ENCODE peak calls at places on chromosomes 13 and 19, in seven cellular contexts. One of them, this sample, is unnamed. For H3K27me3, the result is how much of the 10 kb centered on the place peaks cover.

GRCh38 chr19:35557539-35558399 is 5.7 kb downstream of the ATP4A start:
- DNase-seq in endothelial cell of umbilical vein: peak
- DNase-seq in ascending aorta: no peak
- DNase-seq in stomach: peak
- DNase-seq in H1: peak
- DNase-seq in lung: peak
- DNase-seq in esophagus squamous epithelium: no peak
- DNase-seq in this sample: peak

GRCh38 chr13:110008816-110009215 is 222.4 kb upstream of the IRS2 start:
- DNase-seq in esophagus squamous epithelium: no peak
- DNase-seq in endothelial cell of umbilical vein: no peak
- DNase-seq in ascending aorta: no peak
- DNase-seq in lung: no peak
- DNase-seq in stomach: no peak
- DNase-seq in H1: no peak
- DNase-seq in this sample: no peak

GRCh38 chr19:15251010-15251748 is 18.9 kb upstream of the EPHX3 start:
- DNase-seq in lung: no peak
- DNase-seq in ascending aorta: peak
- DNase-seq in esophagus squamous epithelium: no peak
- DNase-seq in H1: no peak
- DNase-seq in stomach: no peak
- DNase-seq in endothelial cell of umbilical vein: peak
- DNase-seq in this sample: no peak

GRCh38 chr13:36282818-36283432 is 14.7 kb downstream of the CCDC169 start:
- DNase-seq in H1: no peak
- DNase-seq in lung: no peak
- DNase-seq in ascending aorta: no peak
- DNase-seq in endothelial cell of umbilical vein: peak
- DNase-seq in stomach: no peak
- DNase-seq in esophagus squamous epithelium: no peak
- DNase-seq in this sample: peak

GRCh38 chr13:111283991-111284390 is 36.5 kb upstream of the TEX29 start:
- DNase-seq in esophagus squamous epithelium: no peak
- DNase-seq in ascending aorta: peak
- DNase-seq in endothelial cell of umbilical vein: no peak
- DNase-seq in stomach: no peak
- DNase-seq in H1: no peak
- DNase-seq in lung: peak
- DNase-seq in this sample: no peak

GRCh38 chr13:64551755-64552154 is 2678.4 kb downstream of the PCDH9 start:
- DNase-seq in esophagus squamous epithelium: no peak
- DNase-seq in stomach: no peak
- DNase-seq in endothelial cell of umbilical vein: no peak
- DNase-seq in lung: no peak
- DNase-seq in ascending aorta: no peak
- DNase-seq in H1: no peak
- DNase-seq in this sample: peak

GRCh38 chr13:40666058-40666904 is at the start of gene FOXO1:
- DNase-seq in ascending aorta: peak
- DNase-seq in esophagus squamous epithelium: peak
- DNase-seq in endothelial cell of umbilical vein: peak
- DNase-seq in stomach: peak
- DNase-seq in H1: peak
- DNase-seq in lung: peak
- DNase-seq in this sample: peak

GRCh38 chr19:38383184-38383583 is 4.7 kb downstream of the GGN start:
- DNase-seq in ascending aorta: no peak
- DNase-seq in H1: no peak
- DNase-seq in lung: no peak
- DNase-seq in esophagus squamous epithelium: no peak
- DNase-seq in stomach: no peak
- DNase-seq in endothelial cell of umbilical vein: no peak
- DNase-seq in this sample: no peak

GRCh38 chr19:41175825-41176734 is 16.9 kb upstream of the CYP2S1 start:
- DNase-seq in endothelial cell of umbilical vein: no peak
- DNase-seq in H1: peak
- DNase-seq in esophagus squamous epithelium: no peak
- DNase-seq in stomach: peak
- DNase-seq in lung: peak
- DNase-seq in ascending aorta: no peak
- DNase-seq in this sample: peak

GRCh38 chr13:113624235-113624587 is 33.8 kb downstream of the ATP4B start:
- DNase-seq in endothelial cell of umbilical vein: no peak
- DNase-seq in ascending aorta: no peak
- DNase-seq in stomach: no peak
- DNase-seq in esophagus squamous epithelium: no peak
- DNase-seq in H1: no peak
- DNase-seq in lung: no peak
- DNase-seq in this sample: no peak

GRCh38 chr13:29934531-29935308 is 84.3 kb upstream of the UBL3 start:
- DNase-seq in ascending aorta: no peak
- DNase-seq in endothelial cell of umbilical vein: no peak
- DNase-seq in stomach: no peak
- DNase-seq in H1: no peak
- DNase-seq in lung: no peak
- DNase-seq in esophagus squamous epithelium: no peak
- DNase-seq in this sample: no peak

GRCh38 chr13:28983661-28984060 is 163.5 kb downstream of the MTUS2 start:
- DNase-seq in H1: no peak
- DNase-seq in esophagus squamous epithelium: no peak
- DNase-seq in stomach: peak
- DNase-seq in lung: no peak
- DNase-seq in endothelial cell of umbilical vein: no peak
- DNase-seq in ascending aorta: no peak
- DNase-seq in this sample: no peak

GRCh38 chr13:49374585-49375290 is 69.1 kb downstream of the CAB39L start:
- DNase-seq in ascending aorta: no peak
- DNase-seq in stomach: no peak
- DNase-seq in endothelial cell of umbilical vein: peak
- DNase-seq in H1: no peak
- DNase-seq in lung: no peak
- DNase-seq in esophagus squamous epithelium: no peak
- DNase-seq in this sample: peak

GRCh38 chr19:41707502-41707812 is 969 bp upstream of the CEACAM5 start:
- DNase-seq in endothelial cell of umbilical vein: no peak
- DNase-seq in stomach: no peak
- DNase-seq in H1: no peak
- DNase-seq in ascending aorta: no peak
- DNase-seq in esophagus squamous epithelium: no peak
- DNase-seq in lung: no peak
- DNase-seq in this sample: no peak

GRCh38 chr19:11373166-11373884 is 1.1 kb upstream of the SWSAP1 start:
- DNase-seq in ascending aorta: no peak
- DNase-seq in lung: no peak
- DNase-seq in esophagus squamous epithelium: no peak
- DNase-seq in stomach: peak
- DNase-seq in endothelial cell of umbilical vein: no peak
- DNase-seq in H1: no peak
- DNase-seq in this sample: peak

GRCh38 chr13:50911937-50912624 is 2.5 kb downstream of the RNASEH2B start:
- DNase-seq in stomach: peak
- DNase-seq in H1: peak
- DNase-seq in endothelial cell of umbilical vein: peak
- DNase-seq in ascending aorta: peak
- DNase-seq in lung: peak
- DNase-seq in esophagus squamous epithelium: peak
- DNase-seq in this sample: peak

GRCh38 chr13:114124921-114125320 is 7.5 kb downstream of the RASA3 start:
- DNase-seq in ascending aorta: peak
- DNase-seq in stomach: no peak
- DNase-seq in esophagus squamous epithelium: no peak
- DNase-seq in endothelial cell of umbilical vein: no peak
- DNase-seq in H1: no peak
- DNase-seq in lung: no peak
- DNase-seq in this sample: peak

GRCh38 chr19:32809254-32809653 is 60.3 kb downstream of the SLC7A9 start:
- DNase-seq in ascending aorta: no peak
- DNase-seq in H1: no peak
- DNase-seq in endothelial cell of umbilical vein: no peak
- DNase-seq in lung: no peak
- DNase-seq in stomach: no peak
- DNase-seq in esophagus squamous epithelium: no peak
- DNase-seq in this sample: no peak

GRCh38 chr13:45374917-45375316 is 33.9 kb upstream of the TPT1 start:
- DNase-seq in lung: no peak
- DNase-seq in H1: no peak
- DNase-seq in stomach: no peak
- DNase-seq in endothelial cell of umbilical vein: no peak
- DNase-seq in esophagus squamous epithelium: no peak
- DNase-seq in ascending aorta: no peak
- DNase-seq in this sample: no peak

GRCh38 chr13:44972956-44973581 is 16.2 kb downstream of the NUFIP1 start:
- DNase-seq in endothelial cell of umbilical vein: peak
- DNase-seq in esophagus squamous epithelium: no peak
- DNase-seq in lung: no peak
- DNase-seq in stomach: no peak
- DNase-seq in ascending aorta: no peak
- DNase-seq in H1: no peak
- DNase-seq in this sample: peak

GRCh38 chr19:19482785-19483625 is 32.3 kb downstream of the TSSK6 start:
- DNase-seq in endothelial cell of umbilical vein: no peak
- DNase-seq in esophagus squamous epithelium: no peak
- DNase-seq in ascending aorta: no peak
- DNase-seq in H1: no peak
- DNase-seq in stomach: no peak
- DNase-seq in lung: no peak
- DNase-seq in this sample: no peak

GRCh38 chr19:1671716-1672037 is 19.3 kb upstream of the TCF3 start:
- DNase-seq in esophagus squamous epithelium: no peak
- DNase-seq in lung: no peak
- DNase-seq in ascending aorta: no peak
- DNase-seq in H1: no peak
- DNase-seq in endothelial cell of umbilical vein: no peak
- DNase-seq in stomach: no peak
- DNase-seq in this sample: no peak
- H3K27me3 ChIP-seq in esophagus squamous epithelium: under half
- H3K27me3 ChIP-seq in lung: under half
- H3K27me3 ChIP-seq in ascending aorta: under half
- H3K27me3 ChIP-seq in H1: half or more
- H3K27me3 ChIP-seq in endothelial cell of umbilical vein: under half
- H3K27me3 ChIP-seq in stomach: under half
- H3K27me3 ChIP-seq in this sample: under half

GRCh38 chr19:46412983-46413261 is 442 bp downstream of the CCDC8 start:
- DNase-seq in endothelial cell of umbilical vein: no peak
- DNase-seq in lung: no peak
- DNase-seq in stomach: no peak
- DNase-seq in ascending aorta: no peak
- DNase-seq in esophagus squamous epithelium: no peak
- DNase-seq in H1: no peak
- DNase-seq in this sample: no peak
- H3K4me3 ChIP-seq in endothelial cell of umbilical vein: no peak
- H3K4me3 ChIP-seq in lung: peak
- H3K4me3 ChIP-seq in stomach: peak
- H3K4me3 ChIP-seq in ascending aorta: peak
- H3K4me3 ChIP-seq in esophagus squamous epithelium: no peak
- H3K4me3 ChIP-seq in H1: peak
- H3K4me3 ChIP-seq in this sample: peak

GRCh38 chr19:55504252-55504603 is 16.0 kb downstream of the SSC5D start:
- DNase-seq in H1: no peak
- DNase-seq in esophagus squamous epithelium: no peak
- DNase-seq in stomach: no peak
- DNase-seq in lung: no peak
- DNase-seq in endothelial cell of umbilical vein: no peak
- DNase-seq in ascending aorta: no peak
- DNase-seq in this sample: no peak
- TF ChIP-seq CTCF in H1: no peak
- TF ChIP-seq CTCF in esophagus squamous epithelium: no peak
- TF ChIP-seq CTCF in stomach: no peak
- TF ChIP-seq CTCF in lung: no peak
- TF ChIP-seq CTCF in endothelial cell of umbilical vein: no peak
- TF ChIP-seq CTCF in ascending aorta: peak
- TF ChIP-seq CTCF in this sample: no peak

DNA sequence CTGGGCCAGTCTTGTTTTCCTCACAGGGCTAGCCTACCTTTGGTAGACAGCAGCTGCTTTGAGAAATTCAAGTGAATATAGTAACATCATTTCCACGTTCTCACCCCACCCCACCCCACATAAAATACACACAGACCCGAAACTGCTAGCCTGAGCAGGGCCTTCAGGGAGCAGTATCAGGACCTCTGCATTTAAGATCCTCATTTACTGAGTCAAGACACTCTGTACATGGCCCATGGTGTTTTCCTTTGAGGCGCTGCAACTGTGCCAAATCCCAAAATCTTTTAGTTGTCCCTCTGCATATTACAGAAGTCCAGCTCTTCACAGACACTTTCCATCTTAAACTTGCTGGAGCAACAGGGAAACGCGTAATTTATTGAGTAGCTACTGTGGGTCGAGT is 43.0 kb downstream of the ESD start:
- DNase-seq in esophagus squamous epithelium: no peak
- DNase-seq in ascending aorta: no peak
- DNase-seq in lung: no peak
- DNase-seq in endothelial cell of umbilical vein: no peak
- DNase-seq in H1: no peak
- DNase-seq in stomach: no peak
- DNase-seq in this sample: no peak
- H3K27me3 ChIP-seq in esophagus squamous epithelium: under half
- H3K27me3 ChIP-seq in ascending aorta: under half
- H3K27me3 ChIP-seq in lung: under half
- H3K27me3 ChIP-seq in endothelial cell of umbilical vein: under half
- H3K27me3 ChIP-seq in H1: under half
- H3K27me3 ChIP-seq in stomach: under half
- H3K27me3 ChIP-seq in this sample: under half